ENCODE peak calls at places on chromosomes 13 and 19, in seven cellular contexts. A, Z, F, O, R, L and S are unnamed samples.

GRCh38 chr13:84845875-84846619 is 953.2 kb downstream of the SLITRK6 start:
- DNase-seq in A (no peak), Z (no peak), F (no peak), O (no peak), R (no peak), L (no peak), S (no peak)

GRCh38 chr19:41870401-41870873 is 6.6 kb upstream of the CD79A start:
- DNase-seq in A (no peak), Z (no peak), F (no peak), O (no peak), R (no peak), L (no peak), S (no peak)

GRCh38 chr19:14375055-14375581 is 6.1 kb upstream of the ADGRE5 start:
- DNase-seq in A (peak; percentile 50), Z (no peak), F (no peak), O (no peak), R (no peak), L (peak; percentile 35), S (no peak)

GRCh38 chr19:38853214-38853613 is 3.4 kb upstream of the HNRNPL start:
- DNase-seq in A (no peak), Z (no peak), F (peak; percentile 39), O (no peak), R (no peak), L (no peak), S (no peak)

GRCh38 chr19:35977446-35978222 is 17.4 kb upstream of the SDHAF1 start:
- DNase-seq in A (no peak), Z (no peak), F (no peak), O (no peak), R (no peak), L (no peak), S (no peak)

GRCh38 chr13:51683537-51684050 is 99.3 kb downstream of the WDFY2 start:
- DNase-seq in A (no peak), Z (no peak), F (no peak), O (no peak), R (no peak), L (no peak), S (no peak)

GRCh38 chr13:46178821-46179220 is 3.2 kb downstream of the LCP1 start:
- DNase-seq in A (no peak), Z (no peak), F (no peak), O (no peak), R (no peak), L (no peak), S (no peak)

GRCh38 chr19:34357431-34357830 is 7.6 kb upstream of the GPI start:
- DNase-seq in A (no peak), Z (no peak), F (no peak), O (no peak), R (no peak), L (no peak), S (no peak)

GRCh38 chr19:41928754-41929535 is 696 bp upstream of the ERFL start:
- DNase-seq in A (no peak), Z (no peak), F (no peak), O (peak; percentile 47), R (no peak), L (no peak), S (no peak)

GRCh38 chr13:38814331-38814730 is 127.5 kb downstream of the FREM2 start:
- DNase-seq in A (no peak), Z (no peak), F (no peak), O (peak; percentile 30), R (no peak), L (no peak), S (no peak)

GRCh38 chr19:42199440-42200115 is 17.9 kb downstream of the DEDD2 start:
- DNase-seq in A (no peak), Z (no peak), F (no peak), O (no peak), R (no peak), L (peak; percentile 50), S (no peak)

GRCh38 chr13:101512650-101513049 is 60.2 kb downstream of the ITGBL1 start:
- DNase-seq in A (no peak), Z (no peak), F (no peak), O (no peak), R (no peak), L (no peak), S (no peak)

GRCh38 chr19:40693150-40693788 is 2.8 kb upstream of the NUMBL start:
- DNase-seq in A (no peak), Z (no peak), F (no peak), O (no peak), R (no peak), L (no peak), S (no peak)

GRCh38 chr19:7255119-7255518 is 39.1 kb downstream of the INSR start:
- DNase-seq in A (no peak), Z (no peak), F (no peak), O (no peak), R (peak; percentile 41), L (no peak), S (no peak)

GRCh38 chr13:97267418-97268059 is 45.4 kb downstream of the MBNL2 start:
- DNase-seq in A (no peak), Z (no peak), F (no peak), O (no peak), R (no peak), L (no peak), S (no peak)

GRCh38 chr19:45508931-45509691 is 1.8 kb downstream of the VASP start:
- DNase-seq in A (peak; percentile 59), Z (peak; percentile 67), F (peak; percentile 70), O (peak; percentile 83), R (peak; percentile 53), L (peak; percentile 79), S (no peak)

DNA sequence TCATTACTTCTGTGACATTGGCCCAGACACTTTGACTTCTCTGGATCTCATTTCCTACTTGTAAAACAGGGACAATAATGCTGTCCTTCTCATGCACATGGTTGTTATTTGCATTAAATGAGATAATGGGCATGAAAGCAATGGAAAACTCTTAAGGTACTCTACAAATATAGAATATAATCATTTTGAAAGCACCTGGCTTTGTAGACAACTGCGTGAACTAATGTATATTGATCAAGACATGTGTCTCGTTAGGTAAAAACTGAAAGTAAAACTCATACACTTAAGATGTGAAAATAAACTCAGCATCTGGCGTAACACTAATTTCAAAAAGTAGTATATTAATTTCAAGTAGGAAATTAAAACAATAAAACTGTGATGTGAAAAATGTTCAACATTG is 220.4 kb downstream of the KCNRG start:
- DNase-seq in A (no peak), Z (no peak), F (no peak), O (no peak), R (no peak), L (no peak), S (no peak)
- H3K4me3 ChIP-seq in A (no peak overlapping the region), Z (no peak overlapping the region), F (no peak overlapping the region), O (no peak overlapping the region), R (no peak overlapping the region), L (no peak overlapping the region), S (no peak overlapping the region)

DNA sequence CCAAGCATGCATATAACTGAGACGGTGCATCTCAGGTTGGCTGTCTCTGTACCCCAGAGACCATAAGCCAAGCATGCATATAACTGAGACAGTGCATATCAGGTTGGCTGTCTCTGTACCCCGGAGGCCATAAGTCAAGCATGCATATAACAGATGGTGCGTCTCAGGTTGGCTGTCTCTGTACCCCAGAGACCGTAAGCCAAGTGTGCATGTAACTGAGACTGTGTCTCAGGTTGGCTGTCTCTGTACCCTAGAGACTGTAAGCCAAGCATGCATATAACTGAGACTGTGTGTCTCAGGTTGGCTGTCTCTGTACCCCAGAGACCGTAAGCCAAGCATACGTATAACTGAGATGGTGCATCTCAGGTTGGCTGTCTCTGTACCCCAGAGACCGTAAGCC is 30.8 kb downstream of the NLRP4 start:
- DNase-seq in A (no peak), Z (no peak), F (no peak), O (no peak), R (no peak), L (no peak), S (no peak)
- H3K27me3 ChIP-seq in A (no peaks in the 10 kb centered on the region), Z (no peaks in the 10 kb centered on the region), F (no peaks in the 10 kb centered on the region), O (no peaks in the 10 kb centered on the region), R (no peaks in the 10 kb centered on the region), L (no peaks in the 10 kb centered on the region), S (no peaks in the 10 kb centered on the region)

GRCh38 chr13:72842991-72843390 is 61.1 kb downstream of the PIBF1 start:
- DNase-seq in A (no peak), Z (no peak), F (no peak), O (no peak), R (no peak), L (no peak), S (no peak)

GRCh38 chr13:72839831-72840426 is 58.0 kb downstream of the PIBF1 start:
- DNase-seq in A (peak; percentile 22), Z (no peak), F (no peak), O (peak; percentile 78), R (peak; percentile 66), L (no peak), S (no peak)
- TF ChIP-seq CTCF in A (peak; percentile 53), Z (peak; percentile 58), F (no peak), O (peak; percentile 54), R (peak; percentile 71), L (peak; percentile 68), S (peak; percentile 78)

GRCh38 chr13:112968910-112969691 is at the start of gene MCF2L:
- DNase-seq in A (peak; percentile 47), Z (no peak), F (peak; percentile 73), O (peak; percentile 63), R (peak; percentile 63), L (peak; percentile 50), S (no peak)

GRCh38 chr13:112966776-112967175 is 2.2 kb upstream of the MCF2L start:
- DNase-seq in A (no peak), Z (no peak), F (no peak), O (no peak), R (no peak), L (no peak), S (no peak)

GRCh38 chr13:112969692-112970338 is 801 bp downstream of the MCF2L start:
- DNase-seq in A (no peak), Z (no peak), F (no peak), O (no peak), R (no peak), L (no peak), S (no peak)

GRCh38 chr13:112968380-112968909 is 569 bp upstream of the MCF2L start:
- DNase-seq in A (peak; percentile 70), Z (no peak), F (peak; percentile 64), O (peak; percentile 78), R (peak; percentile 77), L (peak; percentile 62), S (no peak)

DNA sequence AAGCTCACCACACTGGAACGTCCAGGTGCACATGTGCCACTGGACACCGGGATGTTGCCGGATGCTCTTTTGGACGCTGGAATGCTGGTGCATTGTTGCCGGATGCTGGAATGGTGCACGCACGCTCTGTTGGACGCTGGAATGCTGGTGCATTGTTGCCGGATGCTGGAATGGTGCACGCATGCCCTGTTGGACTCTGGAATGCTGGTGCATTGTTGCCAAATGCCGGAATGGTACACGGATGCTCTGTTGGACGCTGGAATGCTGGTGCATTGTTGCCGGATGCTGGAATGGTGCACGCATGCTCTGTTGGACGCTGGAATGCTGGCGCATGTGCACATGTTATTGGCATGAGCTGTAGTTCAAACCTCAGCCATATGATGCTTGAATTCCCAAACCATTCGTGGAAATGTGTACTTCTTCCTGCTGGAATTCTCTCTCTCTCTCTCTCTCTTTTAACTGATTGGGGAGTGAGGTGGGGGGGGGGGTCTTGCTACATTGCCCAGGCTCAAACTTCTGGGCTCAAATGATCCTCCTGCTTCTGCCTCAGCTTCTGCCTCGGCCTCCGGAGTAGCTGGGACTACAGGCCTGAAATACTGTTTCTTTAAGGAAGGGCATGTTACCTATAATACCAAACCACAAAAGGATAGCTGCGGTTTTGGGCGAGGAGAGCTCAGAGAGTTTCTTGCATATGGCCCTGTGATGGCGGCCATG is 1.2 kb upstream of the MCF2L start:
- DNase-seq in A (no peak), Z (no peak), F (no peak), O (no peak), R (no peak), L (no peak), S (no peak)
- H3K4me3 ChIP-seq in A (peak overlapping the region; percentile 69), Z (no peak overlapping the region), F (no peak overlapping the region), O (peak overlapping the region; percentile 42), R (no peak overlapping the region), L (peak overlapping the region; percentile 39), S (no peak overlapping the region)

GRCh38 chr13:69796256-69796655 is 311.4 kb upstream of the ATXN8OS start:
- DNase-seq in A (no peak), Z (no peak), F (no peak), O (no peak), R (no peak), L (no peak), S (no peak)
- H3K27me3 ChIP-seq in A (no peaks in the 10 kb centered on the region), Z (no peaks in the 10 kb centered on the region), F (no peaks in the 10 kb centered on the region), O (no peaks in the 10 kb centered on the region), R (no peaks in the 10 kb centered on the region), L (no peaks in the 10 kb centered on the region), S (no peaks in the 10 kb centered on the region)